ENCODE peak calls at places on chromosome 9, in seven cellular contexts. G is stimulated activated CD8-positive, alpha-beta memory T cell treated with anti-CD3 and anti-CD28 coated beads, Interleukin-12 subunit alpha, Interleukin-12 subunit beta, amount 100 ng/mL, for 1 hour; C is NCI-H774; B is CD4-positive, alpha-beta T cell; M is SW480; H is spleen; T is CD4-positive, alpha-beta memory T cell. N is an unnamed sample.
A peak's percentile ranks its signal among the peaks of the same experiment; 100 is the strongest.

GRCh38 chr9:120925535-120926396 is 830 bp downstream of the TRAF1 start:
- DNase-seq in G (peak; percentile 78), C (no peak), B (peak; percentile 46), M (peak; percentile 47), H (no peak), T (peak; percentile 62), N (no peak)

GRCh38 chr9:93303806-93304573 is 120.1 kb downstream of the WNK2 start:
- DNase-seq in G (no peak), C (no peak), B (no peak), M (no peak), H (peak; percentile 56), T (no peak), N (no peak)

GRCh38 chr9:119961774-119962408 is 592.7 kb upstream of the BRINP1 start:
- DNase-seq in G (no peak), C (no peak), B (no peak), M (peak; percentile 39), H (no peak), T (no peak), N (no peak)

GRCh38 chr9:101463397-101463796 is 27.8 kb upstream of the ALDOB start:
- DNase-seq in G (no peak), C (no peak), B (no peak), M (no peak), H (no peak), T (no peak), N (no peak)

GRCh38 chr9:129405089-129405830 is 215.6 kb downstream of the C9orf50 start:
- DNase-seq in G (no peak), C (no peak), B (no peak), M (no peak), H (peak; percentile 47), T (no peak), N (no peak)

GRCh38 chr9:22855956-22856355 is 409.3 kb downstream of the DMRTA1 start:
- DNase-seq in G (no peak), C (no peak), B (no peak), M (no peak), H (no peak), T (no peak), N (no peak)

GRCh38 chr9:13447551-13448422 is 168.3 kb upstream of the MPDZ start:
- DNase-seq in G (no peak), C (peak; percentile 64), B (no peak), M (no peak), H (no peak), T (no peak), N (no peak)

GRCh38 chr9:2567922-2568321 is 53.7 kb upstream of the VLDLR start:
- DNase-seq in G (no peak), C (no peak), B (no peak), M (no peak), H (no peak), T (no peak), N (no peak)

GRCh38 chr9:2621678-2622360 is at the start of gene VLDLR:
- DNase-seq in G (no peak), C (peak; percentile 73), B (no peak), M (peak; percentile 33), H (peak; percentile 79), T (peak; percentile 11), N (no peak)

GRCh38 chr9:87595605-87596004 is 97.9 kb downstream of the DAPK1 start:
- DNase-seq in G (no peak), C (no peak), B (no peak), M (no peak), H (no peak), T (no peak), N (no peak)

GRCh38 chr9:123157216-123157615 is 111.2 kb downstream of the STRBP start:
- DNase-seq in G (no peak), C (no peak), B (no peak), M (no peak), H (no peak), T (no peak), N (no peak)

GRCh38 chr9:103089357-103089756 is 94.2 kb downstream of the CYLC2 start:
- DNase-seq in G (no peak), C (no peak), B (no peak), M (no peak), H (no peak), T (no peak), N (no peak)

GRCh38 chr9:125169889-125170288 is 19.7 kb downstream of the PPP6C start:
- DNase-seq in G (no peak), C (no peak), B (no peak), M (no peak), H (no peak), T (no peak), N (no peak)

GRCh38 chr9:75890541-75891276 is at the start of gene PCSK5:
- DNase-seq in G (peak; percentile 64), C (peak; percentile 63), B (peak; percentile 69), M (peak; percentile 96), H (peak; percentile 91), T (peak; percentile 83), N (no peak)

N was measured in NCI-H2107.